ENCODE peak calls at places on chromosomes 11 and 22, in eight cellular contexts. One of them, this sample, is unnamed.

GRCh38 chr22:19535001-19535400 is 10.8 kb upstream of the CLDN5 start:
- DNase-seq in bronchial epithelial cell: no peak
- DNase-seq in HEK293T: no peak
- DNase-seq in anterior cingulate cortex: no peak
- DNase-seq in psoas muscle: no peak
- DNase-seq in activated effector memory CD4-positive, alpha-beta T cell treated with anti-CD3 and anti-CD28 coated beads, Interleukin-2, amount 50 U/mL, for 16 hours: no peak
- DNase-seq in activated CD4-positive, CD25-positive, alpha-beta regulatory T cell: no peak
- DNase-seq in A172: no peak
- DNase-seq in this sample: no peak

GRCh38 chr22:41256254-41256897 is 15.6 kb upstream of the CHADL start:
- DNase-seq in bronchial epithelial cell: peak
- DNase-seq in HEK293T: no peak
- DNase-seq in anterior cingulate cortex: no peak
- DNase-seq in psoas muscle: no peak
- DNase-seq in activated effector memory CD4-positive, alpha-beta T cell treated with anti-CD3 and anti-CD28 coated beads, Interleukin-2, amount 50 U/mL, for 16 hours: no peak
- DNase-seq in activated CD4-positive, CD25-positive, alpha-beta regulatory T cell: no peak
- DNase-seq in A172: peak
- DNase-seq in this sample: no peak

GRCh38 chr11:61778357-61778886 is 14.0 kb downstream of the TMEM258 start:
- DNase-seq in bronchial epithelial cell: no peak
- DNase-seq in HEK293T: no peak
- DNase-seq in anterior cingulate cortex: no peak
- DNase-seq in psoas muscle: no peak
- DNase-seq in activated effector memory CD4-positive, alpha-beta T cell treated with anti-CD3 and anti-CD28 coated beads, Interleukin-2, amount 50 U/mL, for 16 hours: no peak
- DNase-seq in activated CD4-positive, CD25-positive, alpha-beta regulatory T cell: no peak
- DNase-seq in A172: no peak
- DNase-seq in this sample: no peak

GRCh38 chr22:40687706-40688105 is 8.4 kb downstream of the MCHR1 start:
- DNase-seq in bronchial epithelial cell: no peak
- DNase-seq in HEK293T: no peak
- DNase-seq in anterior cingulate cortex: no peak
- DNase-seq in psoas muscle: no peak
- DNase-seq in activated effector memory CD4-positive, alpha-beta T cell treated with anti-CD3 and anti-CD28 coated beads, Interleukin-2, amount 50 U/mL, for 16 hours: no peak
- DNase-seq in activated CD4-positive, CD25-positive, alpha-beta regulatory T cell: no peak
- DNase-seq in A172: no peak
- DNase-seq in this sample: no peak

GRCh38 chr22:19822301-19823117 is 32.2 kb downstream of the GNB1L start:
- DNase-seq in bronchial epithelial cell: no peak
- DNase-seq in HEK293T: no peak
- DNase-seq in anterior cingulate cortex: no peak
- DNase-seq in psoas muscle: no peak
- DNase-seq in activated effector memory CD4-positive, alpha-beta T cell treated with anti-CD3 and anti-CD28 coated beads, Interleukin-2, amount 50 U/mL, for 16 hours: peak
- DNase-seq in activated CD4-positive, CD25-positive, alpha-beta regulatory T cell: no peak
- DNase-seq in A172: no peak
- DNase-seq in this sample: no peak

GRCh38 chr22:31036671-31037550 is 44.2 kb upstream of the SMTN start:
- DNase-seq in bronchial epithelial cell: peak
- DNase-seq in HEK293T: no peak
- DNase-seq in anterior cingulate cortex: no peak
- DNase-seq in psoas muscle: peak
- DNase-seq in activated effector memory CD4-positive, alpha-beta T cell treated with anti-CD3 and anti-CD28 coated beads, Interleukin-2, amount 50 U/mL, for 16 hours: no peak
- DNase-seq in activated CD4-positive, CD25-positive, alpha-beta regulatory T cell: no peak
- DNase-seq in A172: peak
- DNase-seq in this sample: no peak

GRCh38 chr22:32265882-32266767 is 11.0 kb upstream of the SLC5A4 start:
- DNase-seq in bronchial epithelial cell: peak
- DNase-seq in HEK293T: peak
- DNase-seq in anterior cingulate cortex: peak
- DNase-seq in psoas muscle: peak
- DNase-seq in activated effector memory CD4-positive, alpha-beta T cell treated with anti-CD3 and anti-CD28 coated beads, Interleukin-2, amount 50 U/mL, for 16 hours: peak
- DNase-seq in activated CD4-positive, CD25-positive, alpha-beta regulatory T cell: peak
- DNase-seq in A172: peak
- DNase-seq in this sample: peak

GRCh38 chr22:44901301-44901700 is 108.5 kb downstream of the PHF21B start:
- DNase-seq in bronchial epithelial cell: no peak
- DNase-seq in HEK293T: no peak
- DNase-seq in anterior cingulate cortex: no peak
- DNase-seq in psoas muscle: no peak
- DNase-seq in activated effector memory CD4-positive, alpha-beta T cell treated with anti-CD3 and anti-CD28 coated beads, Interleukin-2, amount 50 U/mL, for 16 hours: no peak
- DNase-seq in activated CD4-positive, CD25-positive, alpha-beta regulatory T cell: no peak
- DNase-seq in A172: no peak
- DNase-seq in this sample: no peak

GRCh38 chr11:70187771-70188170 is 15.3 kb upstream of the FADD start:
- DNase-seq in bronchial epithelial cell: no peak
- DNase-seq in HEK293T: no peak
- DNase-seq in anterior cingulate cortex: no peak
- DNase-seq in psoas muscle: no peak
- DNase-seq in activated effector memory CD4-positive, alpha-beta T cell treated with anti-CD3 and anti-CD28 coated beads, Interleukin-2, amount 50 U/mL, for 16 hours: no peak
- DNase-seq in activated CD4-positive, CD25-positive, alpha-beta regulatory T cell: no peak
- DNase-seq in A172: no peak
- DNase-seq in this sample: no peak

GRCh38 chr22:37282385-37282677 is at the start of gene CYTH4:
- DNase-seq in bronchial epithelial cell: peak
- DNase-seq in HEK293T: no peak
- DNase-seq in anterior cingulate cortex: no peak
- DNase-seq in psoas muscle: peak
- DNase-seq in activated effector memory CD4-positive, alpha-beta T cell treated with anti-CD3 and anti-CD28 coated beads, Interleukin-2, amount 50 U/mL, for 16 hours: peak
- DNase-seq in activated CD4-positive, CD25-positive, alpha-beta regulatory T cell: peak
- DNase-seq in A172: no peak
- DNase-seq in this sample: peak

GRCh38 chr11:747176-748006 is at the start of gene TALDO1:
- DNase-seq in bronchial epithelial cell: peak
- DNase-seq in HEK293T: peak
- DNase-seq in anterior cingulate cortex: peak
- DNase-seq in psoas muscle: peak
- DNase-seq in activated effector memory CD4-positive, alpha-beta T cell treated with anti-CD3 and anti-CD28 coated beads, Interleukin-2, amount 50 U/mL, for 16 hours: peak
- DNase-seq in activated CD4-positive, CD25-positive, alpha-beta regulatory T cell: peak
- DNase-seq in A172: peak
- DNase-seq in this sample: peak

GRCh38 chr22:46618667-46619066 is 1.5 kb upstream of the GRAMD4 start:
- DNase-seq in bronchial epithelial cell: no peak
- DNase-seq in HEK293T: no peak
- DNase-seq in anterior cingulate cortex: no peak
- DNase-seq in psoas muscle: no peak
- DNase-seq in activated effector memory CD4-positive, alpha-beta T cell treated with anti-CD3 and anti-CD28 coated beads, Interleukin-2, amount 50 U/mL, for 16 hours: no peak
- DNase-seq in activated CD4-positive, CD25-positive, alpha-beta regulatory T cell: no peak
- DNase-seq in A172: no peak
- DNase-seq in this sample: no peak

GRCh38 chr22:50027639-50028537 is 15.3 kb upstream of the IL17REL start:
- DNase-seq in bronchial epithelial cell: no peak
- DNase-seq in HEK293T: no peak
- DNase-seq in anterior cingulate cortex: no peak
- DNase-seq in psoas muscle: no peak
- DNase-seq in activated effector memory CD4-positive, alpha-beta T cell treated with anti-CD3 and anti-CD28 coated beads, Interleukin-2, amount 50 U/mL, for 16 hours: peak
- DNase-seq in activated CD4-positive, CD25-positive, alpha-beta regulatory T cell: no peak
- DNase-seq in A172: no peak
- DNase-seq in this sample: peak

GRCh38 chr22:18056161-18056666 is 21.6 kb upstream of the PEX26 start:
- DNase-seq in bronchial epithelial cell: peak
- DNase-seq in HEK293T: no peak
- DNase-seq in anterior cingulate cortex: peak
- DNase-seq in psoas muscle: peak
- DNase-seq in activated effector memory CD4-positive, alpha-beta T cell treated with anti-CD3 and anti-CD28 coated beads, Interleukin-2, amount 50 U/mL, for 16 hours: no peak
- DNase-seq in activated CD4-positive, CD25-positive, alpha-beta regulatory T cell: no peak
- DNase-seq in A172: peak
- DNase-seq in this sample: no peak

GRCh38 chr11:85759915-85760314 is 51.0 kb downstream of the SYTL2 start:
- DNase-seq in bronchial epithelial cell: peak
- DNase-seq in HEK293T: no peak
- DNase-seq in anterior cingulate cortex: no peak
- DNase-seq in psoas muscle: no peak
- DNase-seq in activated effector memory CD4-positive, alpha-beta T cell treated with anti-CD3 and anti-CD28 coated beads, Interleukin-2, amount 50 U/mL, for 16 hours: no peak
- DNase-seq in activated CD4-positive, CD25-positive, alpha-beta regulatory T cell: no peak
- DNase-seq in A172: peak
- DNase-seq in this sample: no peak

GRCh38 chr11:8698379-8698851 is 15.8 kb downstream of the RPL27A start:
- DNase-seq in bronchial epithelial cell: no peak
- DNase-seq in HEK293T: no peak
- DNase-seq in anterior cingulate cortex: no peak
- DNase-seq in psoas muscle: no peak
- DNase-seq in activated effector memory CD4-positive, alpha-beta T cell treated with anti-CD3 and anti-CD28 coated beads, Interleukin-2, amount 50 U/mL, for 16 hours: no peak
- DNase-seq in activated CD4-positive, CD25-positive, alpha-beta regulatory T cell: no peak
- DNase-seq in A172: no peak
- DNase-seq in this sample: no peak

GRCh38 chr11:10931761-10932700 is 74.2 kb upstream of the ZBED5 start:
- DNase-seq in bronchial epithelial cell: no peak
- DNase-seq in HEK293T: no peak
- DNase-seq in anterior cingulate cortex: no peak
- DNase-seq in psoas muscle: no peak
- DNase-seq in activated effector memory CD4-positive, alpha-beta T cell treated with anti-CD3 and anti-CD28 coated beads, Interleukin-2, amount 50 U/mL, for 16 hours: no peak
- DNase-seq in activated CD4-positive, CD25-positive, alpha-beta regulatory T cell: no peak
- DNase-seq in A172: no peak
- DNase-seq in this sample: no peak

GRCh38 chr11:11146830-11147229 is 206.2 kb downstream of the CSNK2A3 start:
- DNase-seq in bronchial epithelial cell: no peak
- DNase-seq in HEK293T: no peak
- DNase-seq in anterior cingulate cortex: no peak
- DNase-seq in psoas muscle: peak
- DNase-seq in activated effector memory CD4-positive, alpha-beta T cell treated with anti-CD3 and anti-CD28 coated beads, Interleukin-2, amount 50 U/mL, for 16 hours: no peak
- DNase-seq in activated CD4-positive, CD25-positive, alpha-beta regulatory T cell: no peak
- DNase-seq in A172: no peak
- DNase-seq in this sample: no peak

GRCh38 chr22:47693606-47694005 is 931.2 kb downstream of the TBC1D22A start:
- DNase-seq in bronchial epithelial cell: no peak
- DNase-seq in HEK293T: no peak
- DNase-seq in anterior cingulate cortex: no peak
- DNase-seq in psoas muscle: no peak
- DNase-seq in activated effector memory CD4-positive, alpha-beta T cell treated with anti-CD3 and anti-CD28 coated beads, Interleukin-2, amount 50 U/mL, for 16 hours: no peak
- DNase-seq in activated CD4-positive, CD25-positive, alpha-beta regulatory T cell: no peak
- DNase-seq in A172: no peak
- DNase-seq in this sample: no peak

GRCh38 chr11:8018742-8019631 is 31.9 kb downstream of the EIF3F start:
- DNase-seq in bronchial epithelial cell: peak
- DNase-seq in HEK293T: peak
- DNase-seq in anterior cingulate cortex: peak
- DNase-seq in psoas muscle: peak
- DNase-seq in activated effector memory CD4-positive, alpha-beta T cell treated with anti-CD3 and anti-CD28 coated beads, Interleukin-2, amount 50 U/mL, for 16 hours: peak
- DNase-seq in activated CD4-positive, CD25-positive, alpha-beta regulatory T cell: peak
- DNase-seq in A172: no peak
- DNase-seq in this sample: peak

GRCh38 chr11:87137711-87138110 is 100.0 kb downstream of the TMEM135 start:
- DNase-seq in bronchial epithelial cell: no peak
- DNase-seq in HEK293T: no peak
- DNase-seq in anterior cingulate cortex: no peak
- DNase-seq in psoas muscle: no peak
- DNase-seq in activated effector memory CD4-positive, alpha-beta T cell treated with anti-CD3 and anti-CD28 coated beads, Interleukin-2, amount 50 U/mL, for 16 hours: no peak
- DNase-seq in activated CD4-positive, CD25-positive, alpha-beta regulatory T cell: no peak
- DNase-seq in A172: no peak
- DNase-seq in this sample: no peak

GRCh38 chr22:28801845-28802594 is 1.7 kb upstream of the XBP1 start:
- DNase-seq in bronchial epithelial cell: peak
- DNase-seq in HEK293T: no peak
- DNase-seq in anterior cingulate cortex: no peak
- DNase-seq in psoas muscle: no peak
- DNase-seq in activated effector memory CD4-positive, alpha-beta T cell treated with anti-CD3 and anti-CD28 coated beads, Interleukin-2, amount 50 U/mL, for 16 hours: no peak
- DNase-seq in activated CD4-positive, CD25-positive, alpha-beta regulatory T cell: no peak
- DNase-seq in A172: no peak
- DNase-seq in this sample: no peak

GRCh38 chr11:114340311-114341131 is 44.3 kb downstream of the NNMT start:
- DNase-seq in bronchial epithelial cell: peak
- DNase-seq in HEK293T: peak
- DNase-seq in anterior cingulate cortex: peak
- DNase-seq in psoas muscle: peak
- DNase-seq in activated effector memory CD4-positive, alpha-beta T cell treated with anti-CD3 and anti-CD28 coated beads, Interleukin-2, amount 50 U/mL, for 16 hours: peak
- DNase-seq in activated CD4-positive, CD25-positive, alpha-beta regulatory T cell: no peak
- DNase-seq in A172: peak
- DNase-seq in this sample: no peak

GRCh38 chr22:38201718-38202436 is at the start of gene MAFF:
- DNase-seq in bronchial epithelial cell: peak
- DNase-seq in HEK293T: peak
- DNase-seq in anterior cingulate cortex: peak
- DNase-seq in psoas muscle: peak
- DNase-seq in activated effector memory CD4-positive, alpha-beta T cell treated with anti-CD3 and anti-CD28 coated beads, Interleukin-2, amount 50 U/mL, for 16 hours: peak
- DNase-seq in activated CD4-positive, CD25-positive, alpha-beta regulatory T cell: peak
- DNase-seq in A172: peak
- DNase-seq in this sample: peak

GRCh38 chr11:76719281-76719680 is 48.7 kb upstream of the LRRC32 start:
- DNase-seq in bronchial epithelial cell: no peak
- DNase-seq in HEK293T: no peak
- DNase-seq in anterior cingulate cortex: no peak
- DNase-seq in psoas muscle: no peak
- DNase-seq in activated effector memory CD4-positive, alpha-beta T cell treated with anti-CD3 and anti-CD28 coated beads, Interleukin-2, amount 50 U/mL, for 16 hours: no peak
- DNase-seq in activated CD4-positive, CD25-positive, alpha-beta regulatory T cell: no peak
- DNase-seq in A172: no peak
- DNase-seq in this sample: no peak

GRCh38 chr22:30079952-30080533 is at the start of gene HORMAD2:
- DNase-seq in bronchial epithelial cell: no peak
- DNase-seq in HEK293T: no peak
- DNase-seq in anterior cingulate cortex: peak
- DNase-seq in psoas muscle: no peak
- DNase-seq in activated effector memory CD4-positive, alpha-beta T cell treated with anti-CD3 and anti-CD28 coated beads, Interleukin-2, amount 50 U/mL, for 16 hours: no peak
- DNase-seq in activated CD4-positive, CD25-positive, alpha-beta regulatory T cell: no peak
- DNase-seq in A172: no peak
- DNase-seq in this sample: no peak

GRCh38 chr11:64793271-64794160 is 9.5 kb downstream of the MAP4K2 start:
- DNase-seq in bronchial epithelial cell: no peak
- DNase-seq in HEK293T: no peak
- DNase-seq in anterior cingulate cortex: no peak
- DNase-seq in psoas muscle: no peak
- DNase-seq in activated effector memory CD4-positive, alpha-beta T cell treated with anti-CD3 and anti-CD28 coated beads, Interleukin-2, amount 50 U/mL, for 16 hours: no peak
- DNase-seq in activated CD4-positive, CD25-positive, alpha-beta regulatory T cell: no peak
- DNase-seq in A172: no peak
- DNase-seq in this sample: no peak

GRCh38 chr22:42621505-42622002 is 6.9 kb upstream of the POLDIP3 start:
- DNase-seq in bronchial epithelial cell: peak
- DNase-seq in HEK293T: peak
- DNase-seq in anterior cingulate cortex: no peak
- DNase-seq in psoas muscle: peak
- DNase-seq in activated effector memory CD4-positive, alpha-beta T cell treated with anti-CD3 and anti-CD28 coated beads, Interleukin-2, amount 50 U/mL, for 16 hours: peak
- DNase-seq in activated CD4-positive, CD25-positive, alpha-beta regulatory T cell: peak
- DNase-seq in A172: peak
- DNase-seq in this sample: peak

GRCh38 chr22:31944700-31945477 is 554 bp downstream of the YWHAH start:
- DNase-seq in bronchial epithelial cell: no peak
- DNase-seq in HEK293T: peak
- DNase-seq in anterior cingulate cortex: peak
- DNase-seq in psoas muscle: peak
- DNase-seq in activated effector memory CD4-positive, alpha-beta T cell treated with anti-CD3 and anti-CD28 coated beads, Interleukin-2, amount 50 U/mL, for 16 hours: peak
- DNase-seq in activated CD4-positive, CD25-positive, alpha-beta regulatory T cell: peak
- DNase-seq in A172: no peak
- DNase-seq in this sample: peak

This sample was measured in central memory CD8-positive, alpha-beta T cell.